ENCODE peak calls at places on chromosomes 2 and 18, in five cellular contexts. D is psoas muscle, R is GM23248, F is tibial artery, M is left lung. A is an unnamed sample. For H3K27me3, the result is how much of the 10 kb centered on the place peaks cover.

GRCh38 chr2:105789745-105790466 is 45.2 kb downstream of the NCK2 start:
- DNase-seq in F (peak), D (peak), M (no peak), R (peak), A (no peak)

GRCh38 chr2:236378851-236379250 is 114.6 kb upstream of the ASB18 start:
- DNase-seq in D (no peak), R (no peak), M (no peak), F (no peak), A (no peak)

GRCh38 chr18:50791599-50792438 is 28.0 kb downstream of the MRO start:
- DNase-seq in F (no peak), R (no peak), D (no peak), M (no peak), A (no peak)

GRCh38 chr2:98822301-98823164 is 91.6 kb upstream of the MGAT4A start:
- DNase-seq in R (peak), D (peak), F (peak), M (peak), A (no peak)

GRCh38 chr18:361941-362913 is 94.4 kb upstream of the THOC1 start:
- DNase-seq in R (peak), D (peak), M (peak), F (peak), A (no peak)

GRCh38 chr2:70643715-70644114 is 90.1 kb upstream of the TGFA start:
- DNase-seq in D (no peak), F (no peak), M (no peak), R (peak), A (no peak)

GRCh38 chr2:182367401-182367800 is 59.4 kb downstream of the PDE1A start:
- DNase-seq in D (no peak), R (no peak), F (no peak), M (no peak), A (no peak)

GRCh38 chr2:222448806-222449205 is 24.5 kb downstream of the SGPP2 start:
- DNase-seq in F (no peak), D (no peak), R (peak), M (peak), A (peak)

GRCh38 chr2:158686166-158686792 is 108.8 kb upstream of the DAPL1 start:
- DNase-seq in D (no peak), M (no peak), F (no peak), R (peak), A (no peak)

GRCh38 chr2:25109822-25110221 is 58.6 kb downstream of the POMC start:
- DNase-seq in R (no peak), D (no peak), F (peak), M (no peak), A (no peak)

GRCh38 chr2:73986085-73986680 is 1.5 kb downstream of the TET3 start:
- DNase-seq in D (no peak), F (no peak), R (no peak), M (no peak), A (no peak)

GRCh38 chr2:205998601-205999000 is 87.4 kb downstream of the INO80D start:
- DNase-seq in D (no peak), R (no peak), M (no peak), F (no peak), A (no peak)

DNA sequence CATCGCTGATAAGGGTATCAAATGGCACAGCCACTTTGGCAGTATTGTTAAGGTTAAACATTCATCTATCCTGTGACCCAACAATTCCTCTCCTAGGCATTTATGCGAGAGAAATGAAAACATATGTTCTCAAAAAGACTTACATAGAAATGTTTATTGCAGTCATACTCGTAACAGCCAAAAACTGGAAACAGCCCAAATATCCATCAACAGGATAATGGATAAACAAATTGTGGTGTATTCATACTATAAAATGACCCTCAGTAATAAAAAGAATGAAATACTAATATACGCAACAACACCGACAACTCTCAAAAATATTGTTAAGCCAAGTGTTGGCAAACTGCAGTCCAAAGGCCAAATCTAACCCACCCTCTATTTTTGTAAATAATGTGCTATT is 151.1 kb downstream of the MREG start:
- DNase-seq in M (no peak), R (no peak), D (no peak), F (no peak), A (no peak)
- H3K27me3 ChIP-seq in M (under half), R (under half), D (under half), F (under half), A (under half)

DNA sequence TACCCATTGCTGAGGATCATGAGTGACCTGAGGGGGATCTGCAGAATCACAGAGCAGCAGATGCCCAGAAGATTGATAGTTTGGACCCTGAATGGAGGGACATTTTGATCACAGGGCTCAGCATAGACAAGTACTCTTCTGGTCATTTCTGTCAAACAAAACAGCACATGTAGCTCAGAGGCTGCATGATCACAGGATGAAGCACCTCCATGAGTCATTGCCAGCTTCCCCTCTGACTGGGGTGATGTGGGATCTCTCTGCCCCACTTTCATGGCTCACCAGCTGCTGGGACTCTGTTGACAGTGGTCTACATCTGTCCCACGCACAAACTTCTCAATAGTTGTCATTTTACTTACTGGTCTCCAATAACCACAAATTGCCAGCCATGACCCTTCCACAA is 264.1 kb downstream of the RPIA start:
- DNase-seq in M (no peak), D (no peak), R (no peak), F (no peak), A (no peak)
- H3K27me3 ChIP-seq in M (under half), D (under half), R (under half), F (under half), A (under half)

DNA sequence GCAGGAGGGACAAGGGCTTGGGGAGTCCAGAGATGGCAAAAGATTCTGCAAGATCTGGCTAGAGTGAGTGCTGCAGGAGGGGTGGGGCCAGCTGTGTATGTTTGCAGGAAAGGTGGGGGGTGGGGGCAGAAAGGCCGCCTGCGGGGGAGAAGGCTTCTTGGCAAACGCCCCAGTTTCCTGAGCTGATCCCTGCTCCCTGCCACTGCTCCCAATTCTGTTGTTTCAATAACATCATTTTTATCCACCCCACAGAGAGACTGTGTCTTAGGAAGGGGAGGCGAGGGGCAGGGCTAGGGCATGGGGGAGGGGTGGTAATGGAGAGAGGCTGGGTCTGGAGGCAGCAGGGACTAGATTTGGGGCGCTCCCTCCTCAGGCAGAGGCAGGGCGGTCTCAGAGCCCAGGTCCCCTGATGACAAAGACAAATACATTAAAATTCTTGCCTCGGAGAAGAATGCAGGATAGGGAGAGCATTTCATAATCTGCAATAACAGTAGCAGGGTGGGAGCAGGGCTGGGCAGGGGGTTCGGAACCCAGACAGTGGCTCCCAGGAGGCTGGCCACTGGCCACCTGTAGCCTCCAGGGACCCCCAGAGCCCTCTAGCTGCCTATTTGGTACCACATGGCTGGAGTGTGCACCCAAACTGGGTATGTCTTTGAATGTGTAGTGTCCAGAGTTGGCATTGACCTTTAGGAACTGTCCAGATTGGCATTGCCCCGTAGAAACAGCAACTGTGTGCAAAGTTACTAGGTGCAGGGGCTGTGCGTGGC is 2.1 kb upstream of the WNT6 start:
- DNase-seq in M (no peak), F (no peak), D (no peak), R (no peak), A (no peak)
- H3K27me3 ChIP-seq in M (half or more), F (under half), D (under half), R (under half), A (under half)

GRCh38 chr2:26729311-26729710 is 34.8 kb upstream of the SLC35F6 start:
- DNase-seq in F (no peak), D (no peak), R (no peak), M (no peak), A (no peak)
- H3K27me3 ChIP-seq in F (under half), D (under half), R (under half), M (under half), A (under half)

GRCh38 chr2:109062558-109063325 is 66.3 kb upstream of the SH3RF3 start:
- DNase-seq in R (peak), D (no peak), M (no peak), F (no peak), A (no peak)

GRCh38 chr2:109065335-109065734 is 63.7 kb upstream of the SH3RF3 start:
- DNase-seq in F (no peak), D (peak), R (no peak), M (no peak), A (no peak)

GRCh38 chr2:109061736-109062557 is 67.1 kb upstream of the SH3RF3 start:
- DNase-seq in D (no peak), F (no peak), R (no peak), M (no peak), A (no peak)

GRCh38 chr2:109064660-109065306 is 64.2 kb upstream of the SH3RF3 start:
- DNase-seq in D (no peak), R (no peak), M (no peak), F (no peak), A (no peak)

DNA sequence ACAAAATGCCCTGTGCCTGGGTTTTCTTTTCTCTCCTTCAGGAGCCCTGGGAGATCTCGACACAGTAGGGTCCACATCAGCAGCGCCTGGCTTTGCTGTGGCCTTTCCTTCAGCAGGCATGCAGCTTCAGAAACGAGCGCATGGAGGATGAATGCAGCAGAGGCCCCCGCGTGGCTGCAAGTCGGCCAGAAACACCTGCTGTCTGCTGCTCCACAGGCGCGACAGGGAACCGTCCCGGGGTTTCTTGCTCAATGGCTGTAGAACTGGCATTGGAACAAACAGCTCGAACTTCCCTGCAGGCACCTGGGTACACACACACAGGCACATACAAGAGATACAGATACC is 65.7 kb upstream of the SH3RF3 start:
- DNase-seq in R (no peak), M (no peak), F (no peak), D (no peak), A (no peak)
- H3K27me3 ChIP-seq in R (half or more), M (under half), F (under half), D (under half), A (under half)

DNA sequence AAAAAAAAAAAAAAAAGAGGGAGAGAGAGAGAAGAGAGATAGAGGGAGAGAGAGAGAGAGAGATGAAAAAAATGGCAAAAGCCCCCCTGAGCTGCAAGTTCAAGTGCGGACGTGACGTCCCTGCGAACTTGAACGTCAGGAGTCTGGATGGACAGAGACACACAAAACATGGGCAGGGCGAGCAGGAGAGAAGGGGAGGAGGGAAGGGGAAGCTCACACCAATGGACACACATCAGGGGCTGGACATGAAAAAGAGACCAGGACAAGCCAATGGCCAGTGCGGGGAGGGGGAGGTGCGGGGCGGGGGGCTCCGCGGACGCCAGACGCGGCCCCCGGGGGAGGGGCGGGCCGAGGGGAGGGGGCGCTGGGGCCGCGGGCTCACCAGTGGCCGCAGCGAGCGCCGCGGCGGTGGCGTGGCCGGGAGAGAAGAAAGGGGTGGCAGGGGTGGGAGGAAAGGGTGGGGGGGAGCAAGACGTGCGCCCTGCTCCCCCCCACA is at the start of gene BCL11A:
- DNase-seq in R (peak), M (peak), F (no peak), D (no peak), A (no peak)
- H3K27me3 ChIP-seq in R (under half), M (half or more), F (under half), D (under half), A (under half)

GRCh38 chr2:224141304-224141703 is 102.2 kb upstream of the SERPINE2 start:
- DNase-seq in F (no peak), D (no peak), R (no peak), M (no peak), A (no peak)
- H3K27me3 ChIP-seq in F (under half), D (under half), R (under half), M (under half), A (under half)

GRCh38 chr2:239118264-239118663 is 270.4 kb downstream of the TWIST2 start:
- DNase-seq in R (no peak), M (no peak), F (no peak), D (peak), A (no peak)
- H3K27me3 ChIP-seq in R (under half), M (under half), F (under half), D (under half), A (under half)